ENCODE peak calls at places on chromosomes 1 and 21, in four cellular contexts. V is WTC11, Q is HepG2, L is GM12878. T is an unnamed sample.

GRCh38 chr1:61638296-61638695 is 86.6 kb downstream of the TM2D1 start:
- DNase-seq in V (no peak), Q (no peak), L (no peak), T (no peak)

GRCh38 chr1:14009576-14009975 is 309.6 kb downstream of the PRDM2 start:
- DNase-seq in V (no peak), Q (no peak), L (no peak), T (no peak)

GRCh38 chr1:48019714-48020315 is 22.6 kb upstream of the TRABD2B start:
- DNase-seq in V (no peak), Q (no peak), L (no peak), T (no peak)

GRCh38 chr1:228794810-228795209 is 59.5 kb downstream of the RHOU start:
- DNase-seq in V (no peak), Q (no peak), L (peak; percentile 40), T (no peak)

GRCh38 chr1:155940531-155940992 is 876 bp upstream of the RXFP4 start:
- DNase-seq in V (no peak), Q (peak; percentile 86), L (no peak), T (no peak)

GRCh38 chr1:44881011-44881632 is 38.1 kb upstream of the PTCH2 start:
- DNase-seq in V (no peak), Q (no peak), L (no peak), T (no peak)

GRCh38 chr1:169604781-169605560 is 18.7 kb upstream of the F5 start:
- DNase-seq in V (no peak), Q (no peak), L (peak; percentile 55), T (no peak)

GRCh38 chr1:204868340-204868700 is 2.3 kb upstream of the NFASC start:
- DNase-seq in V (peak; percentile 32), Q (no peak), L (no peak), T (no peak)

GRCh38 chr1:96782861-96783260 is 61.3 kb downstream of the PTBP2 start:
- DNase-seq in V (no peak), Q (no peak), L (no peak), T (no peak)

GRCh38 chr1:43858324-43858723 is 75.3 kb upstream of the ARTN start:
- DNase-seq in V (peak; percentile 49), Q (peak; percentile 27), L (no peak), T (no peak)

GRCh38 chr1:4460651-4461050 is 193.8 kb upstream of the AJAP1 start:
- DNase-seq in V (no peak), Q (no peak), L (no peak), T (no peak)

GRCh38 chr1:224181453-224181810 is 1.6 kb upstream of the DEGS1 start:
- DNase-seq in V (no peak), Q (no peak), L (no peak), T (no peak)

GRCh38 chr21:45450741-45451740 is 46.1 kb downstream of the COL18A1 start:
- DNase-seq in V (no peak), Q (no peak), L (no peak), T (no peak)

GRCh38 chr1:214438059-214438458 is 113.3 kb downstream of the PTPN14 start:
- DNase-seq in V (peak; percentile 33), Q (no peak), L (no peak), T (peak; percentile 14)

GRCh38 chr1:240091614-240092300 is at the start of gene FMN2:
- DNase-seq in V (peak; percentile 68), Q (peak; percentile 0), L (no peak), T (peak; percentile 19)

GRCh38 chr1:33649759-33650158 is 177.3 kb downstream of the ZSCAN20 start:
- DNase-seq in V (no peak), Q (no peak), L (no peak), T (no peak)

GRCh38 chr1:11594222-11594621 is 60.0 kb downstream of the FBXO2 start:
- DNase-seq in V (peak; percentile 53), Q (peak; percentile 22), L (no peak), T (no peak)

GRCh38 chr1:216483672-216484401 is 60.6 kb upstream of the USH2A start:
- DNase-seq in V (no peak), Q (no peak), L (no peak), T (no peak)

GRCh38 chr1:108079550-108079949 is 114.6 kb upstream of the VAV3 start:
- DNase-seq in V (peak; percentile 13), Q (no peak), L (no peak), T (peak; percentile 93)

GRCh38 chr1:15016001-15016400 is 137.5 kb upstream of the TMEM51 start:
- DNase-seq in V (no peak), Q (no peak), L (no peak), T (no peak)

GRCh38 chr1:4786061-4786460 is 131.7 kb downstream of the AJAP1 start:
- DNase-seq in V (no peak), Q (no peak), L (no peak), T (no peak)

GRCh38 chr1:165742194-165742593 is 26.5 kb downstream of the TMCO1 start:
- DNase-seq in V (no peak), Q (no peak), L (no peak), T (no peak)

GRCh38 chr1:172971241-172971640 is 79.5 kb downstream of the TNFSF18 start:
- DNase-seq in V (no peak), Q (no peak), L (no peak), T (no peak)

GRCh38 chr21:35232545-35233176 is 183.6 kb upstream of the RUNX1 start:
- DNase-seq in V (no peak), Q (peak; percentile 31), L (no peak), T (peak; percentile 26)

GRCh38 chr1:47587891-47588582 is 150.2 kb downstream of the FOXD2 start:
- DNase-seq in V (no peak), Q (no peak), L (no peak), T (no peak)

GRCh38 chr1:238404921-238405320 is 514.2 kb upstream of the ZP4 start:
- DNase-seq in V (no peak), Q (no peak), L (no peak), T (no peak)

GRCh38 chr1:115478933-115479551 is 141.0 kb upstream of the NGF start:
- DNase-seq in V (no peak), Q (no peak), L (no peak), T (no peak)

GRCh38 chr1:41482001-41482765 is 2.3 kb downstream of the EDN2 start:
- DNase-seq in V (no peak), Q (no peak), L (no peak), T (no peak)

GRCh38 chr1:93874025-93874651 is 4.9 kb downstream of the DNTTIP2 start:
- DNase-seq in V (no peak), Q (peak; percentile 16), L (no peak), T (no peak)

GRCh38 chr1:66256629-66257575 is 277.1 kb upstream of the SGIP1 start:
- DNase-seq in V (no peak), Q (no peak), L (no peak), T (no peak)

GRCh38 chr1:23558872-23559135 is 497 bp downstream of the ID3 start:
- DNase-seq in V (no peak), Q (no peak), L (no peak), T (peak; percentile 46)

GRCh38 chr1:187063271-187063670 is 234.5 kb downstream of the PLA2G4A start:
- DNase-seq in V (no peak), Q (no peak), L (no peak), T (no peak)

GRCh38 chr1:153985984-153986761 is at the start of gene RAB13:
- DNase-seq in V (peak; percentile 82), Q (peak; percentile 81), L (no peak), T (peak; percentile 89)

GRCh38 chr1:233240367-233240766 is 55.2 kb downstream of the PCNX2 start:
- DNase-seq in V (no peak), Q (no peak), L (no peak), T (no peak)

GRCh38 chr1:48967318-48967717 is 190.6 kb upstream of the BEND5 start:
- DNase-seq in V (no peak), Q (no peak), L (no peak), T (no peak)

GRCh38 chr21:41250519-41250918 is 66.1 kb upstream of the FAM3B start:
- DNase-seq in V (no peak), Q (no peak), L (no peak), T (no peak)

GRCh38 chr1:203805689-203806088 is 10.3 kb downstream of the ZBED6 start:
- DNase-seq in V (no peak), Q (no peak), L (no peak), T (no peak)

DNA sequence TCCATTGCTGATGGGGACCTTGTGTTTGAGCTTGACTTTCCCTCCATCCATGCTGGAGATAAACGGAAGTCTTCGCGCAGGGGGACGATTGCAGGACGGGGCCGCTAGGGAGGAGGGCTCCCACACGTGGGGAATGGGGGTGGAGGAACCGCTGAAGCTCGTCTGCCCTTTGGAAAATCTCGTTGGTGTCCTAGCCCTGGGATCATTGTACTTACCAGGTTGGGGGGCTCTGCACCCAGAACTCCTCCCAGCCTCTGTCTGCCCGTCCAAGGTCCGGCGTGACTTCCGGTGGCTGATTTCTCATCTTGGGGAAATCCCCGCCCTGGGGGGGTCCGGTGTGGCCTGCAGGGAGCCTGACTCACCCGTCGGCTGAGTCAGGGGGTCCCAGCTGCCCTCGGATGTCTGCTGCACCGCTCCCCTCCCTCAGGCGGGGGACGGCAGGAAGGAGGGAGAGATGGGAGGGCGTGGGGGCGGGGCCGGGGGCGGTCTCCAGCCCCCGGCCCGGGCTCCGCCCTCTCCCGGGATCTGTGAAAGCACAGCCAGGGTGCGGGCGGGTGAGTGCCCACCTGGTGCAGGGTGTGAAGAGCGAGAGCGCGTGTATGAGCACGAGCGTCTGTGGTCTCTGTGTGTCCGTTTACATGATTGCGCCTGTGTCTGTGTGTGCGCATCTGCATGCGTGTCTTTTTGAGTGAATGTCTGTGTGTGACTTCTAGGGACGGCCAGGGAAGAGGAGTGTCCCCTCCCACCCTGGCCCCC is 35.8 kb downstream of the PIK3CD start:
- DNase-seq in V (peak; percentile 80), Q (peak; percentile 46), L (no peak), T (peak; percentile 91)
- TF ChIP-seq CREM in V (no peak), Q (no peak), L (peak; percentile 37), T (no peak)

DNA sequence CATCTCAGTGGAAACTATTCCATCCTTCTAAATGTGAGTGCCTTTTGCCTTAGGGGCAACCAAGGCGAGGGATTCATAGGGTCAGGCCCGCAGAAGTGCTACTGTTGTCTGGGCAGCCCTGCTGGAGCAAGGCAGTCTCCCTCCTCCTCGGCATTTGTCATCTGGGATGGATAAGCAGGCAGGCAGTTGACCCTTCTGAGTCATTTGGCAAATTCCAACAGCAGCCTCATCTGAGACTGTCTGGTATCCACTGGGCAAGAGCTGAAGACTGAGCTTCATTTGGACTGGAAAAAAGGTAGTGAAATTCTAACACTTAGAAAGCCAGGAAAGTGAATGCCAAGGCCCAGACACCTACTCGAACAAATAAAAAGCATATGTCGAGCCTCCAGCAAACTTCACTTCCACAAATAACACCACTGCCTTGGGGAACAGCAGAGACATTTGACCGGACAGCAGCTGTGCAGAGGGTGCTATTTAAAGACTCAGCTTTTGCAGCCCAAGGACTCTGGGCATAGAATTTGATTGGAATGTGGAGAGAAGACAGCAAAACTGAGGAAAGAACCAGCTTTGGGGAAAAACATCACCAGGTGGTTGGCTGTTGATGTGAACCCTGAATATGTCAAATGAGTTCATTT is 4.0 kb upstream of the ZBTB40 start:
- DNase-seq in V (no peak), Q (no peak), L (no peak), T (no peak)
- TF ChIP-seq CREM in V (no peak), Q (no peak), L (no peak), T (no peak)

GRCh38 chr1:109624215-109625010 is 4.8 kb downstream of the AMPD2 start:
- DNase-seq in V (no peak), Q (no peak), L (no peak), T (no peak)
- TF ChIP-seq CREM in V (no peak), Q (no peak), L (no peak), T (no peak)

GRCh38 chr1:25531082-25531461 is 12.3 kb upstream of the LDLRAP1 start:
- DNase-seq in V (no peak), Q (no peak), L (no peak), T (no peak)
- TF ChIP-seq CREM in V (no peak), Q (no peak), L (no peak), T (no peak)

T was measured in K562.